ENCODE peak calls at places on chromosomes 12 and 14, in five cellular contexts. C is NCI-H1417, B is T follicular helper cell, J is anterior cingulate cortex, I is adrenal gland. D is an unnamed sample.

GRCh38 chr12:47820631-47821345 is 1.1 kb upstream of the HDAC7 start:
- DNase-seq in C (no peak), B (no peak), J (no peak), I (peak; percentile 97), D (peak; percentile 97)

GRCh38 chr14:50060871-50061663 is 55.3 kb downstream of the VCPKMT start:
- DNase-seq in C (no peak), B (no peak), J (no peak), I (peak; percentile 87), D (peak; percentile 93)

GRCh38 chr14:22464422-22465142 is 124.4 kb downstream of the DAD1 start:
- DNase-seq in C (no peak), B (no peak), J (no peak), I (no peak), D (no peak)

GRCh38 chr12:1050059-1050707 is 59.2 kb downstream of the ERC1 start:
- DNase-seq in C (no peak), B (no peak), J (no peak), I (no peak), D (no peak)

GRCh38 chr14:73763396-73763795 is 49.2 kb upstream of the PNMA1 start:
- DNase-seq in C (no peak), B (no peak), J (no peak), I (no peak), D (peak; percentile 2)

GRCh38 chr14:80152166-80152565 is 59.1 kb downstream of the DIO2 start:
- DNase-seq in C (no peak), B (no peak), J (no peak), I (no peak), D (no peak)

GRCh38 chr12:72057330-72057911 is 118.8 kb downstream of the TPH2 start:
- DNase-seq in C (peak; percentile 38), B (no peak), J (no peak), I (no peak), D (no peak)

GRCh38 chr12:132953771-132954170 is 2.3 kb downstream of the ZNF605 start:
- DNase-seq in C (no peak), B (no peak), J (no peak), I (peak; percentile 42), D (no peak)

GRCh38 chr14:24875203-24875840 is 174.6 kb downstream of the STXBP6 start:
- DNase-seq in C (no peak), B (no peak), J (no peak), I (no peak), D (no peak)

GRCh38 chr12:6792522-6793201 is 3.3 kb downstream of the CD4 start:
- DNase-seq in C (no peak), B (peak; percentile 39), J (peak; percentile 15), I (peak; percentile 67), D (no peak)

GRCh38 chr12:54404061-54405004 is 14.7 kb downstream of the ITGA5 start:
- DNase-seq in C (peak; percentile 65), B (peak; percentile 52), J (no peak), I (peak; percentile 80), D (peak; percentile 48)

GRCh38 chr12:132597333-132598283 is 12.8 kb downstream of the LRCOL1 start:
- DNase-seq in C (no peak), B (peak; percentile 47), J (no peak), I (no peak), D (peak; percentile 64)

GRCh38 chr14:39946796-39947195 is 514.6 kb upstream of the FBXO33 start:
- DNase-seq in C (no peak), B (no peak), J (no peak), I (no peak), D (no peak)

GRCh38 chr12:6925543-6926279 is 2.0 kb upstream of the ATN1 start:
- DNase-seq in C (no peak), B (no peak), J (peak; percentile 61), I (peak; percentile 87), D (peak; percentile 91)

GRCh38 chr12:123907726-123908476 is 64.7 kb downstream of the CCDC92 start:
- DNase-seq in C (no peak), B (no peak), J (no peak), I (no peak), D (peak; percentile 53)

GRCh38 chr12:26319511-26319910 is 124.1 kb downstream of the SSPN start:
- DNase-seq in C (no peak), B (no peak), J (no peak), I (peak; percentile 72), D (peak; percentile 93)

GRCh38 chr12:52121848-52122838 is 42.6 kb downstream of the SMIM41 start:
- DNase-seq in C (peak; percentile 78), B (peak; percentile 40), J (peak; percentile 10), I (peak; percentile 76), D (peak; percentile 69)

GRCh38 chr14:22200977-22201605 is 387.9 kb downstream of the DAD1 start:
- DNase-seq in C (no peak), B (peak; percentile 3), J (no peak), I (no peak), D (peak; percentile 48)

GRCh38 chr12:113049976-113050742 is 6.4 kb upstream of the DTX1 start:
- DNase-seq in C (no peak), B (no peak), J (no peak), I (no peak), D (peak; percentile 65)

GRCh38 chr12:94033112-94033511 is 115.3 kb upstream of the PLXNC1 start:
- DNase-seq in C (no peak), B (no peak), J (no peak), I (no peak), D (no peak)

GRCh38 chr12:16670456-16671050 is 64.6 kb upstream of the LMO3 start:
- DNase-seq in C (no peak), B (no peak), J (no peak), I (no peak), D (peak; percentile 16)

GRCh38 chr12:2628401-2628800 is 166.4 kb upstream of the FKBP4 start:
- DNase-seq in C (no peak), B (no peak), J (no peak), I (no peak), D (no peak)

GRCh38 chr14:74085828-74086227 is 1.1 kb downstream of the LIN52 start:
- DNase-seq in C (no peak), B (no peak), J (no peak), I (no peak), D (no peak)

GRCh38 chr12:20369164-20370000 is 1.0 kb downstream of the PDE3A start:
- DNase-seq in C (peak; percentile 14), B (no peak), J (peak; percentile 21), I (peak; percentile 73), D (peak; percentile 54)

GRCh38 chr14:22897357-22897756 is 14.3 kb downstream of the REM2 start:
- DNase-seq in C (no peak), B (no peak), J (no peak), I (no peak), D (no peak)

GRCh38 chr14:60722163-60722835 is 1.9 kb downstream of the SIX4 start:
- DNase-seq in C (peak; percentile 77), B (no peak), J (no peak), I (no peak), D (peak; percentile 82)

GRCh38 chr12:114131824-114132223 is 165.7 kb upstream of the RBM19 start:
- DNase-seq in C (no peak), B (no peak), J (no peak), I (no peak), D (no peak)